ENCODE peak calls at places on chromosomes 12 and 14, in six cellular contexts. U is stomach, M is SK-N-SH, G is cardiac muscle cell, H is IMR-90, T is sigmoid colon. Z is an unnamed sample. For H3K9me3 and H3K36me3, the result is how much of the 10 kb centered on the place peaks cover.

GRCh38 chr12:65495233-65495632 is 216.8 kb downstream of the MSRB3 start:
- DNase-seq in G (peak), M (no peak), U (no peak), T (no peak), H (peak), Z (no peak)

GRCh38 chr14:95363468-95363954 is 43.8 kb upstream of the CLMN start:
- DNase-seq in M (no peak), H (no peak), G (peak), U (no peak), T (no peak), Z (no peak)

GRCh38 chr12:78088391-78088832 is 257.7 kb downstream of the NAV3 start:
- DNase-seq in G (peak), T (no peak), U (no peak), H (peak), M (no peak), Z (no peak)

GRCh38 chr12:57046947-57047890 is 2.7 kb downstream of the MYO1A start:
- DNase-seq in U (no peak), M (no peak), H (no peak), T (no peak), G (no peak), Z (no peak)

GRCh38 chr12:69105101-69105613 is 134.2 kb upstream of the CPSF6 start:
- DNase-seq in U (no peak), T (no peak), M (no peak), H (no peak), G (no peak), Z (no peak)

GRCh38 chr14:77011226-77011762 is 17.2 kb downstream of the IRF2BPL start:
- DNase-seq in U (peak), H (no peak), G (no peak), M (no peak), T (no peak), Z (peak)

GRCh38 chr14:63692309-63693020 is 35.4 kb downstream of the SGPP1 start:
- DNase-seq in T (no peak), M (no peak), U (no peak), G (no peak), H (peak), Z (no peak)

GRCh38 chr14:84403585-84403984 is 1126.4 kb upstream of the FLRT2 start:
- DNase-seq in M (no peak), G (no peak), H (no peak), T (no peak), U (peak), Z (no peak)

GRCh38 chr12:48917857-48918537 is 7.3 kb downstream of the FKBP11 start:
- DNase-seq in M (no peak), T (no peak), G (no peak), U (no peak), H (no peak), Z (no peak)

GRCh38 chr12:1810201-1810930 is 10.0 kb upstream of the LRTM2 start:
- DNase-seq in M (no peak), U (no peak), H (peak), T (no peak), G (peak), Z (no peak)

GRCh38 chr12:30624009-30624408 is 71.7 kb downstream of the IPO8 start:
- DNase-seq in H (no peak), U (no peak), M (no peak), G (no peak), T (no peak), Z (no peak)

GRCh38 chr12:120941846-120942405 is 36.4 kb upstream of the HNF1A start:
- DNase-seq in U (no peak), G (no peak), M (no peak), T (peak), H (no peak), Z (no peak)

GRCh38 chr12:127270193-127270592 is 996.8 kb upstream of the TMEM132C start:
- DNase-seq in G (peak), H (peak), T (no peak), M (no peak), U (no peak), Z (no peak)

GRCh38 chr14:88189840-88190191 is 133.3 kb downstream of the KCNK10 start:
- DNase-seq in U (no peak), G (no peak), T (no peak), H (no peak), M (no peak), Z (no peak)

GRCh38 chr12:55025508-55025907 is 5.7 kb downstream of the NEUROD4 start:
- DNase-seq in U (no peak), T (no peak), H (no peak), M (no peak), G (no peak), Z (no peak)

GRCh38 chr12:102917026-102917787 is at the start of gene PAH:
- DNase-seq in H (no peak), U (peak), G (no peak), T (no peak), M (peak), Z (peak)

GRCh38 chr12:113860950-113861349 is 105.2 kb downstream of the RBM19 start:
- DNase-seq in M (no peak), T (no peak), U (no peak), G (peak), H (peak), Z (no peak)

GRCh38 chr14:102203382-102203781 is 63.7 kb downstream of the WDR20 start:
- DNase-seq in T (peak), H (no peak), M (peak), U (no peak), G (no peak), Z (no peak)

GRCh38 chr12:131133015-131133905 is 179.6 kb downstream of the ADGRD1 start:
- DNase-seq in G (peak), H (no peak), T (peak), M (no peak), U (no peak), Z (no peak)

GRCh38 chr14:91229743-91230200 is 14.7 kb downstream of the GPR68 start:
- DNase-seq in H (peak), G (peak), U (no peak), M (no peak), T (no peak), Z (no peak)

GRCh38 chr14:28163261-28163660 is 603.3 kb upstream of the FOXG1 start:
- DNase-seq in M (no peak), G (no peak), U (no peak), H (no peak), T (no peak), Z (no peak)

GRCh38 chr12:15525414-15525813 is 203.1 kb downstream of the PTPRO start:
- DNase-seq in T (no peak), U (no peak), H (no peak), M (no peak), G (no peak), Z (no peak)

GRCh38 chr12:132259364-132259871 is 70.0 kb downstream of the GALNT9 start:
- DNase-seq in M (no peak), U (no peak), H (no peak), G (peak), T (no peak), Z (no peak)

GRCh38 chr12:132261328-132262138 is 67.9 kb downstream of the GALNT9 start:
- DNase-seq in H (no peak), T (no peak), G (no peak), U (no peak), M (no peak), Z (no peak)

GRCh38 chr12:132262256-132263060 is 66.9 kb downstream of the GALNT9 start:
- DNase-seq in U (no peak), M (no peak), T (no peak), H (no peak), G (no peak), Z (no peak)

GRCh38 chr12:132259872-132260695 is 69.3 kb downstream of the GALNT9 start:
- DNase-seq in U (no peak), T (no peak), G (no peak), H (no peak), M (no peak), Z (no peak)

GRCh38 chr12:132260721-132261120 is 68.7 kb downstream of the GALNT9 start:
- DNase-seq in G (no peak), M (no peak), U (no peak), T (no peak), H (no peak), Z (no peak)
- H3K9me3 ChIP-seq in G (under half), M (under half), U (under half), T (under half), H (under half), Z (under half)

GRCh38 chr14:58292192-58292591 is 6.2 kb upstream of the ARID4A start:
- DNase-seq in U (no peak), M (no peak), G (no peak), T (no peak), H (no peak), Z (no peak)

GRCh38 chr14:58283730-58284129 is 14.6 kb upstream of the ARID4A start:
- DNase-seq in U (no peak), H (no peak), M (no peak), T (no peak), G (no peak), Z (no peak)

GRCh38 chr14:58285132-58285531 is 13.2 kb upstream of the ARID4A start:
- DNase-seq in T (no peak), U (no peak), G (no peak), M (no peak), H (no peak), Z (no peak)

GRCh38 chr14:58287607-58288042 is 10.7 kb upstream of the ARID4A start:
- DNase-seq in T (no peak), M (no peak), G (no peak), H (no peak), U (no peak), Z (no peak)

DNA sequence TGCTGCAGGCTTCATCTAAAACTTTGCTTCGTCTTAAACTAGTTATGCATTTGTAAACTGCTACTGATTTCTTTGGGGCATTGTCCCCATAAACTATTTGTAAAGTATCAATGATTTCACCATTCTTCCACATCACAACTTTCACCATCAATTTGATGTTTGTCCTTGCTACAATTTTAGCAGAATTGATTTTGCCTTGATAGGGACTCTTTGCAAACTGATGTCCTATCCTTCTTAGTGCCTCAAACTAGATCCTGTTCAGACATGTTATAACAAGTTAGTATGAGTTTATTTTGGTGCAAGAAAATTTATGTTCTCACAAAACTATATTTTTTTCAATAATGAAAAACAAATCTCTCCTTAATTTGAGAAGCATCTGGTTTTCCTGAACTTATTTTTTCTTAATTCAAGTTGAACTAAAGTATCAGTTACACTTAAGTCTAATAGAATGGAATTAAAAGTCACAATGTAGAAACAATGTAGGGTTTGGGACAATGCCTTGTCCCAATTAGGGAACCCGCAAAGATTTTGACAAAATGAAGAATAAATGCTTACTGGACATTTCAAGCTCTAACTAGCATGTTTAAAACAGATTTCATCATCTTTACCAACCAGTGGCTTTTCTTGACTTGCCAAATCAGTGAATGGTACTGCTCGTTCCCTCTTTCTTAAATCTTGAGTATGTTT is 10.1 kb upstream of the ARID4A start:
- DNase-seq in T (no peak), M (no peak), G (no peak), U (no peak), H (no peak), Z (no peak)
- H3K36me3 ChIP-seq in T (under half), M (half or more), G (half or more), U (half or more), H (under half), Z (under half)

GRCh38 chr12:58530421-58531067 is 389.8 kb downstream of the LRIG3 start:
- DNase-seq in U (no peak), G (peak), M (no peak), T (no peak), H (peak), Z (no peak)

GRCh38 chr12:58529114-58529665 is 391.1 kb downstream of the LRIG3 start:
- DNase-seq in G (peak), H (peak), M (no peak), T (no peak), U (no peak), Z (no peak)

GRCh38 chr12:58528266-58528665 is 392.0 kb downstream of the LRIG3 start:
- DNase-seq in H (no peak), G (no peak), T (no peak), U (no peak), M (no peak), Z (no peak)

GRCh38 chr12:58532855-58533608 is 387.3 kb downstream of the LRIG3 start:
- DNase-seq in U (no peak), G (no peak), H (no peak), M (no peak), T (no peak), Z (no peak)

GRCh38 chr12:58529897-58530296 is 390.4 kb downstream of the LRIG3 start:
- DNase-seq in T (no peak), H (peak), M (no peak), G (peak), U (no peak), Z (no peak)
- H3K27ac ChIP-seq in T (peak), H (peak), M (peak), G (no peak), U (peak), Z (no peak)

GRCh38 chr14:106686533-106686932 is 1160.2 kb downstream of the TMEM121 start:
- DNase-seq in G (no peak), U (no peak), H (no peak), T (no peak), M (no peak), Z (no peak)
- H3K9me3 ChIP-seq in G (under half), U (under half), H (under half), T (under half), M (under half), Z (under half)

DNA sequence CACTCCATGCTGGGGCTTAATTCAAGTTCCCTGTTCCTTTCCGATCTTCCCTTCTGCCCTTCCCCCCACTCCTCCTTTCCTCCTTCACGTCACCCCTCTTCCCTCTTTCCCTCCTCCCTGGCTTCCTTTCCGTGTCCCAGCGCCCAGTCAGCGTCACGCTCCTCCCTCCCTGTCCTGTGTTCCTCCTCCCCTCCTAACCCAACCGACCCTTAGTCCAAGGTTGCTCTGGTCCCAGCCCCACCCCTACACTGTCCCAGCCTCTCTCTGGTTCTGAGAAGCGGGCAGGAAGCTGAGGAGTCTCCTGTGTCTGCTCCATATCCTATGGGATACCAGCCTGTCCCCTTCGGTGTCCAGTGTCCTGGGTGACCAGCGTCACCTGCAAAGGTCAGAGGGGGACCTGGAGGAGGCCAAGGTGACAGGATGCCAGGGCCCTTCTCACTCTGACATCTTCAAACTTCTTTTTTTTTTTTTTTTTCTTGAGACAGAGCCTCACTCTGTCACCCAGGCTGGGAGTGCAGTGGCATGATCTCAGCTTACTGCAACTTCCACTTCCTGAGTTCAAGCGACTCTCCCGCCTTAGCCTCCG is 56.2 kb upstream of the TSPAN9 start:
- DNase-seq in H (no peak), U (no peak), T (no peak), G (no peak), M (no peak), Z (no peak)
- H3K36me3 ChIP-seq in H (under half), U (half or more), T (under half), G (under half), M (under half), Z (under half)

GRCh38 chr12:111431772-111432171 is 26.0 kb downstream of the SH2B3 start:
- DNase-seq in T (no peak), U (no peak), M (no peak), G (no peak), H (no peak), Z (no peak)

GRCh38 chr12:111436266-111436665 is 30.5 kb downstream of the SH2B3 start:
- DNase-seq in T (no peak), U (no peak), G (no peak), M (no peak), H (no peak), Z (no peak)

GRCh38 chr12:111434680-111435338 is 29.1 kb downstream of the SH2B3 start:
- DNase-seq in M (no peak), H (peak), U (no peak), G (peak), T (peak), Z (peak)

GRCh38 chr12:111435661-111436201 is 30.0 kb downstream of the SH2B3 start:
- DNase-seq in H (no peak), U (no peak), M (no peak), T (no peak), G (no peak), Z (no peak)

GRCh38 chr12:111434049-111434448 is 28.3 kb downstream of the SH2B3 start:
- DNase-seq in M (no peak), T (no peak), G (no peak), H (peak), U (no peak), Z (no peak)
- H3K27ac ChIP-seq in M (peak), T (peak), G (no peak), H (peak), U (peak), Z (peak)

DNA sequence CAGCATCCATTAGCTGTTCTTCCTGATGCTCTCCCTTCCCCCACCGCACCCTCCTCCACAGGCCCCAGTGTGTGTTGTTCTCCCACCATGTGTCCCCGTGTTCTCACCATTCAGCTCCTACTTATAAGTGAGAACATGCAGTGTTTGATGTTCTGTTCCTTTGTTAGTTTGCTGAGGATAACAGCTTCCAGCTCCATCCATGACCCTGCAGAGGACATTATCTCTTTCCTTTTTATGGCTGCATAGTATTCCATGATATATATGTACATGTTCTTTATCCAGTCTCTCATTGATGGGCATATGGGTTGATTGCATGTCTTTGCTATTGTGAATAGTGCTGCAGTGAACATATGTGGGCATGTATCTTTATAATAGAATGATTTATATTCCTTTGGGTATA is 9.0 kb downstream of the ATF1 start:
- DNase-seq in H (no peak), M (no peak), U (no peak), G (no peak), T (no peak), Z (no peak)
- H3K9me3 ChIP-seq in H (under half), M (under half), U (under half), G (under half), T (under half), Z (under half)

Z was measured in colonic mucosa.